ENCODE peak calls at places on chromosomes 1 and 21, in ten cellular contexts. A is endothelial cell of umbilical vein; E is left ventricle myocardium inferior; Z is thoracic aorta; O is neural progenitor cell; G is naive thymus-derived CD4-positive, alpha-beta T cell; N is hepatocyte; Y is ovary; F is esophagus squamous epithelium; M is CD4-positive, alpha-beta memory T cell. S is an unnamed sample.

GRCh38 chr1:31583995-31584868 is 7.9 kb downstream of the TINAGL1 start:
- DNase-seq in G (no peak), F (no peak), N (peak; percentile 76), M (no peak), A (peak; percentile 86), Z (peak; percentile 67), E (peak; percentile 89), Y (peak; percentile 91), O (no peak), S (peak; percentile 50)

GRCh38 chr21:36008505-36008904 is 51.8 kb downstream of the SETD4 start:
- DNase-seq in E (no peak), O (no peak), Z (no peak), N (no peak), A (no peak), Y (no peak), M (no peak), G (no peak), F (no peak), S (no peak)

GRCh38 chr1:6646499-6647148 is 22.0 kb downstream of the THAP3 start:
- DNase-seq in Z (no peak), N (peak; percentile 68), M (peak; percentile 56), Y (no peak), G (peak; percentile 33), E (no peak), F (no peak), A (peak; percentile 47), O (peak; percentile 64), S (peak; percentile 78)

GRCh38 chr1:165215676-165216075 is 140.8 kb downstream of the LMX1A start:
- DNase-seq in Z (no peak), O (no peak), Y (no peak), N (no peak), A (no peak), F (no peak), M (no peak), G (no peak), E (no peak), S (no peak)

GRCh38 chr1:197776348-197777082 is 1.2 kb upstream of the DENND1B start:
- DNase-seq in Y (no peak), M (peak; percentile 38), A (peak; percentile 40), O (no peak), E (no peak), G (peak; percentile 38), Z (no peak), N (no peak), F (no peak), S (peak; percentile 60)

GRCh38 chr21:46152939-46153258 is 2.5 kb downstream of the FTCD start:
- DNase-seq in G (no peak), F (no peak), Y (peak; percentile 67), O (no peak), A (no peak), E (no peak), M (no peak), N (no peak), Z (peak; percentile 0), S (no peak)

GRCh38 chr21:31182231-31183129 is 144.2 kb upstream of the KRTAP19-8 start:
- DNase-seq in N (no peak), G (peak; percentile 77), M (peak; percentile 71), E (no peak), Y (no peak), A (no peak), F (no peak), O (no peak), Z (no peak), S (no peak)

GRCh38 chr1:224732367-224733006 is 116.4 kb downstream of the CNIH3 start:
- DNase-seq in N (peak; percentile 55), E (no peak), O (no peak), F (no peak), Z (no peak), G (no peak), Y (no peak), A (no peak), M (no peak), S (no peak)

GRCh38 chr1:36160388-36160948 is 4.5 kb downstream of the MAP7D1 start:
- DNase-seq in A (no peak), N (no peak), Z (no peak), Y (no peak), G (no peak), E (no peak), M (no peak), O (no peak), F (no peak), S (no peak)

GRCh38 chr1:36162680-36163079 is 6.7 kb downstream of the MAP7D1 start:
- DNase-seq in Y (no peak), N (no peak), M (no peak), O (no peak), G (no peak), E (no peak), F (no peak), Z (no peak), A (no peak), S (no peak)

GRCh38 chr1:36159614-36160387 is 3.8 kb downstream of the MAP7D1 start:
- DNase-seq in F (no peak), N (no peak), M (no peak), Z (no peak), G (no peak), O (no peak), E (no peak), Y (no peak), A (no peak), S (no peak)

GRCh38 chr1:36161656-36162531 is 5.9 kb downstream of the MAP7D1 start:
- DNase-seq in G (peak; percentile 70), F (no peak), M (peak; percentile 57), O (no peak), E (no peak), A (peak; percentile 31), Z (no peak), N (peak; percentile 73), Y (no peak), S (no peak)

GRCh38 chr1:36160949-36161485 is 5.1 kb downstream of the MAP7D1 start:
- DNase-seq in N (peak; percentile 46), O (peak; percentile 86), A (peak; percentile 83), Z (no peak), Y (peak; percentile 78), M (peak; percentile 57), F (no peak), E (peak; percentile 66), G (peak; percentile 50), S (peak; percentile 78)
- H3K4me1 ChIP-seq in N (peaks cover 41% of the 10 kb centered on the region), O (peaks cover 26% of the 10 kb centered on the region), A (peaks cover 51% of the 10 kb centered on the region), Z (peaks cover 74% of the 10 kb centered on the region), Y (peaks cover 25% of the 10 kb centered on the region), M (peaks cover 75% of the 10 kb centered on the region), F (peaks cover 70% of the 10 kb centered on the region), E (peaks cover 98% of the 10 kb centered on the region), G (peaks cover 56% of the 10 kb centered on the region), S (peaks cover 72% of the 10 kb centered on the region)

DNA sequence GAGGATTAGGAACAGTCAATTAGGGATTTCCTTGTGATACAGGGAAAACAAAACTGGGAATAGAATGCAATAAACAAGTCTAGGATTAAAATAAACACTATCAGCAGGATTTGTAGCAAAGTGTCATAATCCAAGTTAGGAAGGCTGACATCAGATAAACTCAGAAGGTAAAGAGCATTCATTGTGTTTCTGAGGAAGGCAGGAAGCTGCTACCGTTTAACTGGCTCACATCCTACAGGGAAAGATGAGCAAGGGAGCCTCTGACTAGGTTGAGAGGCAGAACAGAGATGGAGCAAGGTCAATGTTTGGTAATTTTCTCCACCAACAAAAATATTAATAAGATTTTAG is 124.7 kb downstream of the POU2F1 start:
- DNase-seq in M (no peak), N (no peak), A (peak; percentile 11), Y (no peak), G (no peak), O (no peak), Z (no peak), F (no peak), E (no peak), S (no peak)
- H3K27me3 ChIP-seq in M (no peaks in the 10 kb centered on the region), N (no peaks in the 10 kb centered on the region), A (no peaks in the 10 kb centered on the region), Y (no peaks in the 10 kb centered on the region), G (no peaks in the 10 kb centered on the region), O (no peaks in the 10 kb centered on the region), Z (no peaks in the 10 kb centered on the region), F (no peaks in the 10 kb centered on the region), E (no peaks in the 10 kb centered on the region), S (no peaks in the 10 kb centered on the region)

GRCh38 chr1:65149753-65150463 is 1.9 kb downstream of the AK4 start:
- DNase-seq in Z (no peak), A (no peak), E (no peak), N (no peak), Y (no peak), G (no peak), M (no peak), O (no peak), F (no peak), S (peak; percentile 15)

GRCh38 chr1:65148548-65149390 is 766 bp downstream of the AK4 start:
- DNase-seq in Y (peak; percentile 55), M (no peak), Z (no peak), F (no peak), O (peak; percentile 61), A (peak; percentile 12), N (peak; percentile 69), E (peak; percentile 60), G (no peak), S (peak; percentile 74)

GRCh38 chr1:65149391-65149729 is 1.4 kb downstream of the AK4 start:
- DNase-seq in N (no peak), E (no peak), O (peak; percentile 59), Y (no peak), M (peak; percentile 1), G (no peak), F (no peak), Z (no peak), A (peak; percentile 14), S (no peak)

GRCh38 chr1:65151641-65152040 is 3.6 kb downstream of the AK4 start:
- DNase-seq in Y (no peak), O (no peak), Z (no peak), E (no peak), M (no peak), G (no peak), F (no peak), N (no peak), A (no peak), S (no peak)

DNA sequence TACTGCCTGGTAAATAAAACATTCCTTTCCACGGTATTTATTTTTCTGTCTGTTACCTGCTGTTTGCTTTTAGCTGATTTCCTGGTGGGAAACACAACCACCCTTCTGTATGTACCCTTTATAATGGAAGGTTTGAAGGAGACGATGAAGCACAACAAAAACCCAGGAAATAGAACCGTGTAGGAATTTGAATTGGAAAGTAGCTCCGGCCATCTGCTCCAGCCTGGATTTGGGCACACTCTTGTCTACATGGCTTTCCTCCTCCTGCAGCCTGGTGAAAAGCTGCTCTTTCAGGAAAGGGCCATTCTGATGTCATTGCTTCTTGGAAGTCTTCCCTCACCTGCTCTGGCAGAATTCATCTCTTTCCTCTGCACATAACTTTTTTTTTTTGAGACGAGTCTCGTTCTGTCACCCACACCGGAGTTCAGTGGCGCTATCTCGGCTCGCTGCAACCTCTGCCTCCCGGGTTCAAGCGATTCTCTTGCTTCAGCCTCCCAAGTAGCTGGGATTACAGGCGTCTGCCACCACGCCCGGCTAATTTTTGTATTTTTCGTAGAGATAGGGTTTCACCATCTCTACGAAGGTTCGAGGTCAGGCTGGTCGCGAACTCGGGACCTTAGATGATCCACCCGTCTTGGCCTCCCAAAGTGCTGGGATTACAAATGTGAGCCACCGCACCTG is 2.7 kb downstream of the AK4 start:
- DNase-seq in N (no peak), A (no peak), F (no peak), G (no peak), Y (no peak), M (no peak), E (no peak), O (peak; percentile 30), Z (no peak), S (no peak)
- H3K4me3 ChIP-seq in N (no peak overlapping the region), A (no peak overlapping the region), F (no peak overlapping the region), G (no peak overlapping the region), Y (no peak overlapping the region), M (no peak overlapping the region), E (peak overlapping the region; percentile 92), O (peak overlapping the region; percentile 4), Z (peak overlapping the region; percentile 97), S (peak overlapping the region; percentile 86)

DNA sequence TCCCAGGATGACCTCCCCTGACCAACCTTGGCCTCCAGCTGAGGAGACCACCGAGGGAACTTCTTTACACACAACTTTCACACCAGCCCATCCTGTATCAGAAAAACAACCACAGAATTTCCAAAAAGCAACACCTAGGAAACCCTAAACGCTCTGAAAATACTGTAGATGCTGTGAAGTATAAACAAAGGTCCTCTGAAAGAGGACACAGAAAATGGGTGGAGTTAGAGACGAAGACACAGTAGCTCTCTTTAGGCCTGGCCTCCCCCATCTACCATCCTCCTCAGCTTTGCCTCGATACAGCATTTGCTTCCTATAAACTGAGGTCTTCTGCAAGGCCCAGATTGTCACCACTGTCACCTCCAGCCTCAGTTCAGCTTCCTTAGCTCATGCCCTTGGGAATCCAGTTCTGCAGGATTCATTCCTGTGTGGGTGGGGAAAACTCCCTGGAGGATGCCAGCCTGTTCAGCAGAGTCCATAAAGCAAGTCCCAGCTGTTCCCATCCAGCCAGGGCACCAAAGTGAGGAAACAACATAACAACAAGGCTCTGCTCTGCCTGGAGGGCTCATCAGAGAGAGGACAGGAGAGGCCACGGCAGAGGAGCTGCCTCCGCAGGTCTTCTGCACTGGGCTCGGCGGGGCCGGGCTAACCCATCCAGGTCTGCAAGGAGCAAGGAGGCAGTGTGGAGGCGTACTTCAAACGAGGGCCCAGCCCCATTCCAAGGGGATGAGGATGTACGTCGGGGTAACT is 15.0 kb downstream of the PIK3C2B start:
- DNase-seq in G (no peak), O (no peak), A (no peak), F (no peak), E (no peak), N (no peak), Y (no peak), Z (no peak), M (no peak), S (no peak)
- H3K4me1 ChIP-seq in G (peaks cover 53% of the 10 kb centered on the region), O (peaks cover 29% of the 10 kb centered on the region), A (peaks cover 31% of the 10 kb centered on the region), F (peaks cover 71% of the 10 kb centered on the region), E (peaks cover 98% of the 10 kb centered on the region), N (peaks cover 4% of the 10 kb centered on the region), Y (peaks cover 2% of the 10 kb centered on the region), Z (peaks cover 79% of the 10 kb centered on the region), M (peaks cover 64% of the 10 kb centered on the region), S (peaks cover 14% of the 10 kb centered on the region)

S was measured in adipocyte.